ENCODE peak calls at places on chromosome 15, in five cellular contexts. D is NCI-H187 treated with DMSO at 0.1 percent for 48 hours; N is amniotic stem cell; K is stimulated activated CD4-positive, alpha-beta T cell treated with anti-CD3 and anti-CD28 coated beads, TNF-alpha, amount 100 ng/mL, for 4 hours; Y is hippocampal formation. F is an unnamed sample.

GRCh38 chr15:78394981-78395619 is 42.9 kb upstream of the IREB2 start:
- DNase-seq in D (peak; percentile 8), N (no peak), Y (no peak), K (no peak), F (no peak)

GRCh38 chr15:91866971-91867372 is 13.5 kb downstream of the SLCO3A1 start:
- DNase-seq in Y (peak; percentile 21), D (peak; percentile 86), K (no peak), N (no peak), F (no peak)

GRCh38 chr15:51234181-51234927 is 104.0 kb downstream of the CYP19A1 start:
- DNase-seq in Y (no peak), K (no peak), N (no peak), D (no peak), F (peak; percentile 29)

GRCh38 chr15:99507732-99508571 is 57.8 kb upstream of the MEF2A start:
- DNase-seq in K (no peak), D (no peak), Y (no peak), N (no peak), F (no peak)

GRCh38 chr15:31159837-31160236 is 58.3 kb upstream of the TRPM1 start:
- DNase-seq in Y (no peak), D (no peak), N (no peak), K (no peak), F (no peak)

GRCh38 chr15:55791576-55792400 is 48.8 kb upstream of the PRTG start:
- DNase-seq in D (no peak), K (no peak), N (no peak), Y (no peak), F (no peak)

GRCh38 chr15:74336061-74337005 is 31.1 kb downstream of the CYP11A1 start:
- DNase-seq in K (no peak), D (no peak), N (no peak), Y (no peak), F (no peak)

GRCh38 chr15:57534279-57534678 is 57.4 kb upstream of the MYZAP start:
- DNase-seq in K (no peak), N (no peak), Y (no peak), D (no peak), F (no peak)

GRCh38 chr15:45099549-45100165 is 14.3 kb downstream of the DUOX2 start:
- DNase-seq in N (no peak), K (no peak), Y (no peak), D (no peak), F (no peak)

GRCh38 chr15:90143176-90143655 is 40.9 kb upstream of the IDH2 start:
- DNase-seq in N (no peak), K (peak; percentile 39), Y (no peak), D (no peak), F (no peak)

GRCh38 chr15:36959746-36960145 is 140.6 kb downstream of the MEIS2 start:
- DNase-seq in K (no peak), N (no peak), Y (no peak), D (no peak), F (no peak)

GRCh38 chr15:89416339-89417183 is 79.8 kb downstream of the RHCG start:
- DNase-seq in Y (no peak), K (peak; percentile 45), N (peak; percentile 2), D (no peak), F (no peak)

GRCh38 chr15:50108446-50108845 is 10.6 kb downstream of the ATP8B4 start:
- DNase-seq in K (no peak), D (no peak), Y (no peak), N (no peak), F (no peak)

GRCh38 chr15:62770752-62771151 is 271.8 kb upstream of the TPM1 start:
- DNase-seq in D (no peak), N (peak; percentile 70), K (no peak), Y (no peak), F (no peak)

GRCh38 chr15:73900129-73900712 is 26.0 kb upstream of the LOXL1 start:
- DNase-seq in K (no peak), N (no peak), Y (no peak), D (no peak), F (no peak)

GRCh38 chr15:81016253-81017068 is 15.7 kb downstream of the TLNRD1 start:
- DNase-seq in D (no peak), Y (no peak), K (no peak), N (no peak), F (no peak)

GRCh38 chr15:76343313-76343996 is 6.9 kb downstream of the ISL2 start:
- DNase-seq in N (no peak), K (no peak), Y (no peak), D (no peak), F (no peak)